ENCODE peak calls at places on chromosome X, in five cellular contexts. B, R, Z, I and W are unnamed samples.

GRCh38 chrX:123818243-123818642 is 41.6 kb upstream of the XIAP start:
- DNase-seq in B (peak), R (no peak), Z (no peak), I (no peak), W (no peak)

GRCh38 chrX:141402897-141403610 is 160.7 kb upstream of the SPANXC start:
- DNase-seq in B (no peak), R (no peak), Z (no peak), I (no peak), W (no peak)

GRCh38 chrX:46573896-46574336 is 351 bp downstream of the CHST7 start:
- DNase-seq in B (peak), R (no peak), Z (no peak), I (no peak), W (peak)

GRCh38 chrX:56764975-56765791 is 36.1 kb downstream of the NBDY start:
- DNase-seq in B (no peak), R (no peak), Z (no peak), I (no peak), W (no peak)

GRCh38 chrX:15298780-15299179 is 16.7 kb downstream of the ASB11 start:
- DNase-seq in B (no peak), R (no peak), Z (no peak), I (no peak), W (no peak)

GRCh38 chrX:45592067-45592466 is 391.4 kb upstream of the DIPK2B start:
- DNase-seq in B (no peak), R (no peak), Z (no peak), I (no peak), W (no peak)

GRCh38 chrX:20217279-20217678 is 49.4 kb downstream of the RPS6KA3 start:
- DNase-seq in B (no peak), R (no peak), Z (no peak), I (no peak), W (no peak)

GRCh38 chrX:19924285-19924684 is 36.9 kb upstream of the SH3KBP1 start:
- DNase-seq in B (no peak), R (no peak), Z (no peak), I (no peak), W (no peak)

GRCh38 chrX:149531599-149531998 is 9.2 kb upstream of the EOLA1 start:
- DNase-seq in B (no peak), R (no peak), Z (no peak), I (no peak), W (no peak)

GRCh38 chrX:133722756-133723155 is 262.6 kb downstream of the GPC3 start:
- DNase-seq in B (no peak), R (no peak), Z (no peak), I (no peak), W (no peak)

GRCh38 chrX:50988649-50989048 is 78.1 kb downstream of the BMP15 start:
- DNase-seq in B (no peak), R (peak), Z (no peak), I (no peak), W (peak)

GRCh38 chrX:37405954-37406353 is 56.8 kb downstream of the PRRG1 start:
- DNase-seq in B (no peak), R (no peak), Z (no peak), I (no peak), W (no peak)
- H3K4me2 ChIP-seq in B (no peak), R (no peak), Z (no peak), I (no peak), W (no peak)

GRCh38 chrX:112820364-112821308 is 20.0 kb downstream of the AMOT start:
- DNase-seq in B (no peak), R (no peak), Z (no peak), I (no peak), W (no peak)

GRCh38 chrX:112822892-112823291 is 17.7 kb downstream of the AMOT start:
- DNase-seq in B (no peak), R (no peak), Z (no peak), I (no peak), W (peak)

GRCh38 chrX:112830540-112830939 is 10.1 kb downstream of the AMOT start:
- DNase-seq in B (no peak), R (no peak), Z (no peak), I (no peak), W (no peak)

GRCh38 chrX:112827292-112827903 is 13.2 kb downstream of the AMOT start:
- DNase-seq in B (no peak), R (no peak), Z (no peak), I (no peak), W (no peak)

DNA sequence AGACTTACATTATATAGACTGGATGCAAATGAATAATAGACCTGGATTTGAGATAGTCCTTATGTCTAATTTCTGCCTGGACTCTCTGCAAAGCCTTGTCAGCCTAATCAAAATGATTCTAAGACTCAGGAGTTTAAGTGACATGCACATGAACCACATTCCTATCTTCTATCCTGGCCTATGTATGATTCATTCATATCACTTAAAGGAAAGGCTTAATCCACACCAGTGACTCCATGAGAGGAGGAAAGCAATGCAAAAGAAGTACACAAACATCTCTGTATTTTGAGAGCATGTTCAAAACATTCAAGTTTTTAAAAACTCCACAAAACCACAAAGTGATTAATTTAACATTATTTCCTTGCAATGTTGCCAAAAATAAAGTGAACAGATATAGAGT is 14.6 kb downstream of the AMOT start:
- DNase-seq in B (no peak), R (no peak), Z (no peak), I (no peak), W (no peak)
- TF ChIP-seq CREB1 in B (no peak), R (no peak), Z (no peak), I (no peak), W (no peak)

GRCh38 chrX:110006161-110006560 is 3.2 kb downstream of the TMEM164 start:
- DNase-seq in B (no peak), R (no peak), Z (no peak), I (no peak), W (no peak)
- H3K4me2 ChIP-seq in B (no peak), R (peak), Z (no peak), I (peak), W (no peak)

DNA sequence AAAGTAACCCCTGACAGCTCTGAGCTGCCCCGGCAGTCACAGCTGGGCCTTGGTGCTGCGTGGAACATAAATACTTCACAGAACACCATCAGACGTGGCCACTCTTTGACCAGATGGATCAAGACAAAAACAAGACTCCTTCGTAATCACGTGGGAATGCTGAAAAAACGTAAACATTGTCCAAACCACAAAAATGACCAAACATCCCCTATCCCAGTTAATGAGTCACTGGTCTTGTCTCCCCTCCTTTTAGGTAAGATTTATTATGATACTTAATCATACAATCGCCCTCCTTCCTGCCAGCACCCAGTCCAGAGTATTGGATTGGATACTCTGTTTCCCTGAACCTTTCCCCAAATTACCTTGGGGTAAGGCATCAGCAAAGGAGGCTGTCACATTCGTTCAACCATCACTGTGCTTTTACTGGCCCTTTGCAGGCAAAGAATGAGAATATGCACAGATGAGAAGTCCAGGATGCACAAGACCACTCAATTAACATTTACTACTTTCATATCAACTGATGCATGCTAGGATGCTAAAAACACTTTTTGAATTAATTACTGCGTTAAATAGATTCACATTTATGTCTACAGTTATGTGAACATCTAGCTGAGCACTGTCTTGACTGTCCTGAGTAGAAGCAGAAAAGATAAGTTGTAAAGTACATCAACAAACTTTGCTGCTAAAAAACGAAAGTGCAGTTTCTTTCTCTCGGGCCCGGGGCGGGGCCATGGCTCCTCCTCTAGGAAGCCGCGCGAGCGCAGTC is 502 bp upstream of the TCEANC start:
- DNase-seq in B (no peak), R (peak), Z (no peak), I (no peak), W (no peak)
- TF ChIP-seq CREB1 in B (no peak), R (no peak), Z (no peak), I (no peak), W (no peak)

GRCh38 chrX:10157032-10157341 is 212 bp downstream of the CLCN4 start:
- DNase-seq in B (no peak), R (no peak), Z (no peak), I (no peak), W (no peak)
- H3K4me2 ChIP-seq in B (peak), R (no peak), Z (peak), I (no peak), W (peak)

DNA sequence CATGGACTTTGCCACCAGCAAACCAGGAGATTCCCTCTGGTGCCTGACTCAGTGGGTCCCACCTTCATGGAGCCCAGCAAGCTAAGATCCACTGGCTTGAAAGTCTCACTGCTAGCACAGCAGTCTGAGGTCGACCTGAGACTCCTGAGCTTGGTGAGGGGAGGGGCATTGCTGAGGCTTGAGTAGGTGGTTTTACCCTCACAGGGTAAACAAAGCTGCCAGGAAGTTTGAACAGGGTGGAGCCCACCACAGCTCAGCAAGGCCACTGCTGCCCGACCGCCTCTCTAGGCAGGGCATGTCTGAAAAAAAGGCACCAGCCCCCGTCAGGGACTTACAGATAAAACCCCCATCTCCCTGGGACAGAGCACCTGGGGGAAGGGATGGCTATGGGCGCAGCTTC is 28.1 kb downstream of the FAM9A start:
- DNase-seq in B (no peak), R (no peak), Z (no peak), I (no peak), W (no peak)
- TF ChIP-seq CREB1 in B (no peak), R (no peak), Z (no peak), I (no peak), W (no peak)

GRCh38 chrX:88982183-88982582 is 235.2 kb downstream of the CPXCR1 start:
- DNase-seq in B (no peak), R (no peak), Z (no peak), I (no peak), W (no peak)
- H3K4me2 ChIP-seq in B (no peak), R (no peak), Z (no peak), I (no peak), W (peak)

GRCh38 chrX:71053217-71053621 is 14.9 kb downstream of the SNX12 start:
- DNase-seq in B (no peak), R (no peak), Z (peak), I (peak), W (peak)
- TF ChIP-seq CREB1 in B (no peak), R (no peak), Z (no peak), I (peak), W (peak)

GRCh38 chrX:72685810-72686465 is 28.2 kb downstream of the PHKA1 start:
- DNase-seq in B (no peak), R (no peak), Z (no peak), I (no peak), W (no peak)
- H3K4me2 ChIP-seq in B (no peak), R (no peak), Z (no peak), I (no peak), W (no peak)

DNA sequence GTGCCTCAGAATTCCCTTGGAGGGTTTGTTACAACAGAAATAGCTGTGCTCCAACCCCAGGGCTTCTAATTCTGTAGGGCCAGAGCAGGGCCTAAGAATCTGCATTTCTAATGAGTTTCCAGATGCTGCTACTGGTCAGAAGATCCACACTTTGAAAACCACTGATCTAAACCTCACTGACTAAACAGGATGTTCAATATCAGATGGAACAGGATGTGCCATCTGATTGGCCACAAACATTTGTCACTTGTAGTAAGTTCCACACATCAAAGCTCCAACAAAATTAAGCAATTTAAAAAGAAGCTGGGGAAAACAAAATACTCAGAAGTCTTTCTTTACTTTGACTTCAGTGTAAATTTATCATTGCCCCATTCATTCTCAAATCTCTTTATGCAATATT is 14.3 kb downstream of the CASK start:
- DNase-seq in B (no peak), R (no peak), Z (no peak), I (no peak), W (no peak)
- TF ChIP-seq CREB1 in B (no peak), R (no peak), Z (no peak), I (no peak), W (no peak)